ENCODE peak calls at places on chromosomes 6 and 20, in ten cellular contexts. One of them, this sample, is unnamed. For H3K36me3, the result is how much of the 10 kb centered on the place peaks cover.

GRCh38 chr20:856361-856775 is 22.9 kb downstream of the FAM110A start:
- DNase-seq in esophagus muscularis mucosa: no peak
- DNase-seq in heart left ventricle: no peak
- DNase-seq in right lobe of liver: no peak
- DNase-seq in ovary: no peak
- DNase-seq in Peyer's patch: no peak
- DNase-seq in adrenal gland: no peak
- DNase-seq in breast epithelium: peak
- DNase-seq in tibial nerve: no peak
- DNase-seq in transverse colon: no peak
- DNase-seq in this sample: no peak

GRCh38 chr6:31805939-31806469 is 762 bp downstream of the LSM2 start:
- DNase-seq in esophagus muscularis mucosa: no peak
- DNase-seq in heart left ventricle: no peak
- DNase-seq in right lobe of liver: no peak
- DNase-seq in ovary: no peak
- DNase-seq in Peyer's patch: no peak
- DNase-seq in adrenal gland: no peak
- DNase-seq in breast epithelium: no peak
- DNase-seq in tibial nerve: no peak
- DNase-seq in transverse colon: no peak
- DNase-seq in this sample: no peak

GRCh38 chr20:45578151-45578660 is 878 bp downstream of the WFDC8 start:
- DNase-seq in esophagus muscularis mucosa: no peak
- DNase-seq in heart left ventricle: no peak
- DNase-seq in right lobe of liver: no peak
- DNase-seq in ovary: no peak
- DNase-seq in Peyer's patch: no peak
- DNase-seq in adrenal gland: no peak
- DNase-seq in breast epithelium: no peak
- DNase-seq in tibial nerve: no peak
- DNase-seq in transverse colon: no peak
- DNase-seq in this sample: no peak

GRCh38 chr6:30399390-30400058 is 54.6 kb downstream of the RPP21 start:
- DNase-seq in esophagus muscularis mucosa: no peak
- DNase-seq in heart left ventricle: no peak
- DNase-seq in right lobe of liver: no peak
- DNase-seq in ovary: no peak
- DNase-seq in Peyer's patch: no peak
- DNase-seq in adrenal gland: no peak
- DNase-seq in breast epithelium: no peak
- DNase-seq in tibial nerve: no peak
- DNase-seq in transverse colon: no peak
- DNase-seq in this sample: no peak

GRCh38 chr20:6058684-6059295 is 4.9 kb upstream of the LRRN4 start:
- DNase-seq in esophagus muscularis mucosa: no peak
- DNase-seq in heart left ventricle: no peak
- DNase-seq in right lobe of liver: no peak
- DNase-seq in ovary: no peak
- DNase-seq in Peyer's patch: no peak
- DNase-seq in adrenal gland: no peak
- DNase-seq in breast epithelium: no peak
- DNase-seq in tibial nerve: no peak
- DNase-seq in transverse colon: no peak
- DNase-seq in this sample: no peak

GRCh38 chr20:13953227-13953626 is 37.2 kb downstream of the SEL1L2 start:
- DNase-seq in esophagus muscularis mucosa: no peak
- DNase-seq in heart left ventricle: no peak
- DNase-seq in right lobe of liver: no peak
- DNase-seq in ovary: no peak
- DNase-seq in Peyer's patch: no peak
- DNase-seq in adrenal gland: no peak
- DNase-seq in breast epithelium: no peak
- DNase-seq in tibial nerve: no peak
- DNase-seq in transverse colon: no peak
- DNase-seq in this sample: no peak

GRCh38 chr6:79048611-79049010 is 29.4 kb downstream of the PHIP start:
- DNase-seq in esophagus muscularis mucosa: no peak
- DNase-seq in heart left ventricle: no peak
- DNase-seq in right lobe of liver: no peak
- DNase-seq in ovary: no peak
- DNase-seq in Peyer's patch: no peak
- DNase-seq in adrenal gland: no peak
- DNase-seq in breast epithelium: no peak
- DNase-seq in tibial nerve: no peak
- DNase-seq in transverse colon: no peak
- DNase-seq in this sample: no peak

GRCh38 chr6:35427851-35428321 is 24.3 kb upstream of the FANCE start:
- DNase-seq in esophagus muscularis mucosa: no peak
- DNase-seq in heart left ventricle: no peak
- DNase-seq in right lobe of liver: no peak
- DNase-seq in ovary: no peak
- DNase-seq in Peyer's patch: no peak
- DNase-seq in adrenal gland: no peak
- DNase-seq in breast epithelium: no peak
- DNase-seq in tibial nerve: no peak
- DNase-seq in transverse colon: no peak
- DNase-seq in this sample: no peak

GRCh38 chr6:34178361-34179105 is 32.6 kb upstream of the GRM4 start:
- DNase-seq in esophagus muscularis mucosa: no peak
- DNase-seq in heart left ventricle: no peak
- DNase-seq in right lobe of liver: no peak
- DNase-seq in ovary: no peak
- DNase-seq in Peyer's patch: peak
- DNase-seq in adrenal gland: no peak
- DNase-seq in breast epithelium: no peak
- DNase-seq in tibial nerve: no peak
- DNase-seq in transverse colon: no peak
- DNase-seq in this sample: no peak

GRCh38 chr6:34177181-34177591 is 31.3 kb upstream of the GRM4 start:
- DNase-seq in esophagus muscularis mucosa: no peak
- DNase-seq in heart left ventricle: no peak
- DNase-seq in right lobe of liver: no peak
- DNase-seq in ovary: no peak
- DNase-seq in Peyer's patch: peak
- DNase-seq in adrenal gland: no peak
- DNase-seq in breast epithelium: no peak
- DNase-seq in tibial nerve: no peak
- DNase-seq in transverse colon: no peak
- DNase-seq in this sample: no peak

GRCh38 chr6:34181903-34182302 is 36.0 kb upstream of the GRM4 start:
- DNase-seq in esophagus muscularis mucosa: no peak
- DNase-seq in heart left ventricle: no peak
- DNase-seq in right lobe of liver: no peak
- DNase-seq in ovary: no peak
- DNase-seq in Peyer's patch: peak
- DNase-seq in adrenal gland: no peak
- DNase-seq in breast epithelium: no peak
- DNase-seq in tibial nerve: no peak
- DNase-seq in transverse colon: no peak
- DNase-seq in this sample: no peak

GRCh38 chr6:34179106-34179720 is 33.3 kb upstream of the GRM4 start:
- DNase-seq in esophagus muscularis mucosa: no peak
- DNase-seq in heart left ventricle: no peak
- DNase-seq in right lobe of liver: no peak
- DNase-seq in ovary: no peak
- DNase-seq in Peyer's patch: peak
- DNase-seq in adrenal gland: no peak
- DNase-seq in breast epithelium: no peak
- DNase-seq in tibial nerve: no peak
- DNase-seq in transverse colon: no peak
- DNase-seq in this sample: no peak

GRCh38 chr6:34182751-34183531 is 37.1 kb upstream of the GRM4 start:
- DNase-seq in esophagus muscularis mucosa: no peak
- DNase-seq in heart left ventricle: no peak
- DNase-seq in right lobe of liver: no peak
- DNase-seq in ovary: no peak
- DNase-seq in Peyer's patch: peak
- DNase-seq in adrenal gland: no peak
- DNase-seq in breast epithelium: no peak
- DNase-seq in tibial nerve: no peak
- DNase-seq in transverse colon: peak
- DNase-seq in this sample: no peak
- TF ChIP-seq POLR2A in esophagus muscularis mucosa: no peak
- TF ChIP-seq POLR2A in heart left ventricle: no peak
- TF ChIP-seq POLR2A in right lobe of liver: no peak
- TF ChIP-seq POLR2A in ovary: no peak
- TF ChIP-seq POLR2A in Peyer's patch: no peak
- TF ChIP-seq POLR2A in adrenal gland: no peak
- TF ChIP-seq POLR2A in breast epithelium: no peak
- TF ChIP-seq POLR2A in tibial nerve: no peak
- TF ChIP-seq POLR2A in transverse colon: no peak
- TF ChIP-seq POLR2A in this sample: no peak

DNA sequence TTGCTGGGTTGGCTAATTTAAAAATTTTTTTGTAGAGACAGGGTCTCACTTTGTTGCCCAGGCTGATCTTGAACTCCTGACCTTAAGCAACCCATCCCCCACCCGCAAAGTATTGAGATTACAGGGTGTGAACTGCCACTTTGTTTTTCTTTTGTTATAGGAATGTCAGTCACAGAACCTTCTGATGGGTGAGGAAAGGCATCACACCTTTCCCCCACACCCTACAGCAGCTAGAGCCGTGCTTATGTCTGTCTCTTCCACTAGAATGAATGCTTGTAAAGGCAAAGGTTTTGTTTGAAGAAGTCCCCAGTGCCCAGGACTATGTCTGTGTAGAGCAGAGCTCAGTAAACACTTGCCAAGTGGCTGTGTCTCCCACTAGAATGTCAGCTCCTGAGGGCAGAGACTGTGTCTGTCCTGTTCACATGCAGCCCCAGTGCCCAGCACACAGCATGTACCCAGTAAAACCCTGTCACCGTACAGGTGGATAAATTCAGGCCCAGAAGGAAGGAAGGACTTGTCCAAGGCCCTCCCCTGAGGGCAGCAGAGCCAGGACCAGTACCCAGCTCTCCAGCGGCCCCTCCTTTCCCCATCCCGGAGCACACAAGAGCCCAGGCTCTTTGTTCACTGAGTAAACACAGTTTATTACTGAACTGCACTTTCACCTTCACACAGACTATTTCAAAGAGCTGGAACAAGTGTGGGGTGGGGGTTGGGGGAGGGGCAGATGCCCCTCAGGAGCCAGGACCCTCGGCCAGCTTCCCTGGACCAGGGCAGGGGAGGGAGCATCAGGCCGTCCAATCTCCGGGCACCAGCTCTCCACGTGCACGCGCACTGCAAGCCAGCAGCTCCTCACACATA is 26.4 kb downstream of the COX4I2 start:
- DNase-seq in esophagus muscularis mucosa: no peak
- DNase-seq in heart left ventricle: no peak
- DNase-seq in right lobe of liver: peak
- DNase-seq in ovary: no peak
- DNase-seq in Peyer's patch: no peak
- DNase-seq in adrenal gland: no peak
- DNase-seq in breast epithelium: no peak
- DNase-seq in tibial nerve: no peak
- DNase-seq in transverse colon: peak
- DNase-seq in this sample: no peak
- H3K36me3 ChIP-seq in esophagus muscularis mucosa: under half
- H3K36me3 ChIP-seq in heart left ventricle: under half
- H3K36me3 ChIP-seq in right lobe of liver: under half
- H3K36me3 ChIP-seq in ovary: under half
- H3K36me3 ChIP-seq in Peyer's patch: under half
- H3K36me3 ChIP-seq in adrenal gland: under half
- H3K36me3 ChIP-seq in breast epithelium: under half
- H3K36me3 ChIP-seq in tibial nerve: under half
- H3K36me3 ChIP-seq in transverse colon: under half
- H3K36me3 ChIP-seq in this sample: under half

DNA sequence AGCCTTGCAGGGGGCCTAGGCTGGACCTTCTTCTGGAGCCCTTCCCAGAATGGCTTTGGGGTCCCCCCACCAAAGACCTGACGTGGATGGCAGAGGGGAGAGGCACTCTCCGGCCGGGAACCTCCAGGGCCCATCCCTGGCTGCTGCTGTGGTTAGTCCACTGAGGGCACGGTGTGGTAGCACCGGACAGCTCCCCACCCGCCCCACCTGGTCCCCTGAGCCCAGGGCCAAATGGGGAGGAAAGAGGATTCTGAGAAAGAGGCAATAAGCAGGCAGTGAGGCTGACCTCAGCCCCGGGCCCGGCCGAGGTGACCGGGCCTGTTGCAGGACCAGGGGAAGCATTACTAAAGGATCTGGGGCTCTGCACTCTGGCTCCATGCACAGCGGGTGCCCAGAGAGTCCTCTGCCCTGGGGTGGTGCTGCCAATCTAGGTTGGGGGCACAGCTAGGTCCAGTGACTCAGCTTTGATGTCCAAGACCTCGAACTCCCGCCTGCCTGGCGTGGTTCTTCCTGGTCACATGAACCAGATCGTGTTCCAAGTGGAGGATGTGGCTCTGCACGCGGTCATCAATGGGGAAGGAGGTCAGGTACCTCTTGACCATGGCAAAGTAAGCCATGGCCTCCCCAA is 2.2 kb downstream of the CENPB start:
- DNase-seq in esophagus muscularis mucosa: no peak
- DNase-seq in heart left ventricle: no peak
- DNase-seq in right lobe of liver: no peak
- DNase-seq in ovary: no peak
- DNase-seq in Peyer's patch: no peak
- DNase-seq in adrenal gland: no peak
- DNase-seq in breast epithelium: no peak
- DNase-seq in tibial nerve: no peak
- DNase-seq in transverse colon: no peak
- DNase-seq in this sample: no peak
- H3K4me3 ChIP-seq in esophagus muscularis mucosa: peak
- H3K4me3 ChIP-seq in heart left ventricle: no peak
- H3K4me3 ChIP-seq in right lobe of liver: no peak
- H3K4me3 ChIP-seq in ovary: peak
- H3K4me3 ChIP-seq in Peyer's patch: no peak
- H3K4me3 ChIP-seq in adrenal gland: no peak
- H3K4me3 ChIP-seq in breast epithelium: peak
- H3K4me3 ChIP-seq in tibial nerve: no peak
- H3K4me3 ChIP-seq in transverse colon: no peak
- H3K4me3 ChIP-seq in this sample: no peak

DNA sequence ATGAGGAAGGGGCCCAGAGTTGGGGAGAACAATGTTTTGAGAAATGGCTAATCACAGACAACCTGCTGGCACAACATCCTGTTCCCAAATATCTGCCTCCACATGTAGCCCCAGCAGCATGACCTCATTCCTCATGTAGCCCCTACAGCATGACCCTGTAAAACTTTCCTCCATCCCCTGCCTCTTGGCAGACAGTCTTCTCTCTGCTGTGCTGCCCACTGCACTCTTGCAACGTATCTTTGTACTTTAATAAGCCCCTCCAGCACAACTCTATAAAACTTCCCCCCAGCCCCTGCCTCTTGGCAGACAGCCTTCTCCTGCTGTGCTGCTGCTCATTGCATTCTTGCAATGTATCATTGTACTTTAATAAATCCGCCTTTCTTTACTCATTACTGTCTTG is 278.8 kb downstream of the HDGFL1 start:
- DNase-seq in esophagus muscularis mucosa: no peak
- DNase-seq in heart left ventricle: no peak
- DNase-seq in right lobe of liver: no peak
- DNase-seq in ovary: no peak
- DNase-seq in Peyer's patch: no peak
- DNase-seq in adrenal gland: no peak
- DNase-seq in breast epithelium: no peak
- DNase-seq in tibial nerve: no peak
- DNase-seq in transverse colon: no peak
- DNase-seq in this sample: no peak
- TF ChIP-seq POLR2A in esophagus muscularis mucosa: no peak
- TF ChIP-seq POLR2A in heart left ventricle: no peak
- TF ChIP-seq POLR2A in right lobe of liver: no peak
- TF ChIP-seq POLR2A in ovary: no peak
- TF ChIP-seq POLR2A in Peyer's patch: no peak
- TF ChIP-seq POLR2A in adrenal gland: no peak
- TF ChIP-seq POLR2A in breast epithelium: no peak
- TF ChIP-seq POLR2A in tibial nerve: no peak
- TF ChIP-seq POLR2A in transverse colon: no peak
- TF ChIP-seq POLR2A in this sample: no peak

This sample was measured in uterus.